ENCODE peak calls at places on chromosomes 16 and 17, in six cellular contexts. One of them, this sample, is unnamed.

GRCh38 chr16:11004957-11005610 is 60.7 kb downstream of the CLEC16A start:
- DNase-seq in HL-60: no peak
- DNase-seq in HepG2: no peak
- DNase-seq in GM12878: no peak
- DNase-seq in K562: no peak
- DNase-seq in SK-N-SH: no peak
- DNase-seq in this sample: no peak

GRCh38 chr16:88940196-88941050 is 36.6 kb downstream of the CBFA2T3 start:
- DNase-seq in HL-60: no peak
- DNase-seq in K562: no peak
- DNase-seq in SK-N-SH: peak
- DNase-seq in HepG2: no peak
- DNase-seq in GM12878: no peak
- DNase-seq in this sample: peak

GRCh38 chr17:77783991-77784820 is 174.3 kb upstream of the TNRC6C start:
- DNase-seq in SK-N-SH: no peak
- DNase-seq in GM12878: no peak
- DNase-seq in HepG2: no peak
- DNase-seq in K562: no peak
- DNase-seq in HL-60: no peak
- DNase-seq in this sample: no peak

GRCh38 chr16:85335584-85336492 is 223.6 kb upstream of the CIBAR2 start:
- DNase-seq in HepG2: no peak
- DNase-seq in K562: no peak
- DNase-seq in SK-N-SH: no peak
- DNase-seq in GM12878: no peak
- DNase-seq in HL-60: no peak
- DNase-seq in this sample: no peak

GRCh38 chr17:29357821-29358232 is 32.3 kb upstream of the TAOK1 start:
- DNase-seq in GM12878: peak
- DNase-seq in HepG2: no peak
- DNase-seq in SK-N-SH: no peak
- DNase-seq in HL-60: no peak
- DNase-seq in K562: no peak
- DNase-seq in this sample: no peak

GRCh38 chr17:9470171-9470570 is 105.4 kb downstream of the STX8 start:
- DNase-seq in HL-60: peak
- DNase-seq in GM12878: peak
- DNase-seq in SK-N-SH: no peak
- DNase-seq in HepG2: no peak
- DNase-seq in K562: no peak
- DNase-seq in this sample: no peak

GRCh38 chr17:75478508-75478907 is 22.1 kb downstream of the TMEM94 start:
- DNase-seq in HepG2: no peak
- DNase-seq in SK-N-SH: no peak
- DNase-seq in HL-60: no peak
- DNase-seq in GM12878: no peak
- DNase-seq in K562: no peak
- DNase-seq in this sample: no peak

GRCh38 chr17:74744714-74745547 is 3.5 kb upstream of the NHERF1 start:
- DNase-seq in SK-N-SH: peak
- DNase-seq in HepG2: peak
- DNase-seq in HL-60: peak
- DNase-seq in K562: peak
- DNase-seq in GM12878: no peak
- DNase-seq in this sample: peak

GRCh38 chr17:78031435-78031834 is 72.9 kb downstream of the TNRC6C start:
- DNase-seq in K562: no peak
- DNase-seq in HepG2: no peak
- DNase-seq in HL-60: no peak
- DNase-seq in SK-N-SH: no peak
- DNase-seq in GM12878: no peak
- DNase-seq in this sample: no peak

GRCh38 chr16:77657016-77657415 is 65.3 kb upstream of the NUDT7 start:
- DNase-seq in GM12878: no peak
- DNase-seq in HepG2: peak
- DNase-seq in K562: peak
- DNase-seq in SK-N-SH: no peak
- DNase-seq in HL-60: peak
- DNase-seq in this sample: no peak

GRCh38 chr17:77025781-77026180 is 115.0 kb upstream of the SEC14L1 start:
- DNase-seq in HepG2: no peak
- DNase-seq in HL-60: no peak
- DNase-seq in SK-N-SH: no peak
- DNase-seq in K562: no peak
- DNase-seq in GM12878: no peak
- DNase-seq in this sample: no peak

GRCh38 chr16:2827831-2828520 is 2.1 kb upstream of the ZG16B start:
- DNase-seq in K562: no peak
- DNase-seq in HepG2: no peak
- DNase-seq in HL-60: no peak
- DNase-seq in GM12878: no peak
- DNase-seq in SK-N-SH: no peak
- DNase-seq in this sample: no peak

GRCh38 chr17:59764292-59764741 is 56.9 kb downstream of the VMP1 start:
- DNase-seq in SK-N-SH: no peak
- DNase-seq in K562: no peak
- DNase-seq in HepG2: no peak
- DNase-seq in HL-60: no peak
- DNase-seq in GM12878: no peak
- DNase-seq in this sample: no peak

GRCh38 chr16:8673611-8674412 is 605 bp upstream of the ABAT start:
- DNase-seq in SK-N-SH: no peak
- DNase-seq in HL-60: no peak
- DNase-seq in K562: no peak
- DNase-seq in HepG2: no peak
- DNase-seq in GM12878: no peak
- DNase-seq in this sample: no peak

GRCh38 chr17:57747221-57748017 is 2.3 kb upstream of the CCDC182 start:
- DNase-seq in HepG2: peak
- DNase-seq in HL-60: peak
- DNase-seq in SK-N-SH: peak
- DNase-seq in K562: peak
- DNase-seq in GM12878: no peak
- DNase-seq in this sample: no peak

GRCh38 chr17:30332057-30332542 is 1.8 kb downstream of the TMIGD1 start:
- DNase-seq in K562: no peak
- DNase-seq in HL-60: no peak
- DNase-seq in HepG2: peak
- DNase-seq in GM12878: peak
- DNase-seq in SK-N-SH: no peak
- DNase-seq in this sample: no peak

GRCh38 chr16:82699711-82700495 is 73.1 kb downstream of the CDH13 start:
- DNase-seq in HepG2: no peak
- DNase-seq in SK-N-SH: no peak
- DNase-seq in HL-60: no peak
- DNase-seq in GM12878: no peak
- DNase-seq in K562: no peak
- DNase-seq in this sample: no peak

GRCh38 chr17:50127661-50128361 is 2.1 kb downstream of the SAMD14 start:
- DNase-seq in HL-60: peak
- DNase-seq in GM12878: no peak
- DNase-seq in SK-N-SH: no peak
- DNase-seq in HepG2: no peak
- DNase-seq in K562: no peak
- DNase-seq in this sample: no peak

GRCh38 chr17:67245694-67246397 is 850 bp upstream of the HELZ start:
- DNase-seq in HL-60: no peak
- DNase-seq in K562: peak
- DNase-seq in SK-N-SH: peak
- DNase-seq in HepG2: peak
- DNase-seq in GM12878: no peak
- DNase-seq in this sample: no peak

GRCh38 chr17:21298983-21299519 is 14.5 kb downstream of the MAP2K3 start:
- DNase-seq in HL-60: no peak
- DNase-seq in K562: no peak
- DNase-seq in GM12878: no peak
- DNase-seq in SK-N-SH: no peak
- DNase-seq in HepG2: no peak
- DNase-seq in this sample: no peak

GRCh38 chr16:68954871-68955635 is 111.7 kb downstream of the TANGO6 start:
- DNase-seq in HL-60: no peak
- DNase-seq in GM12878: no peak
- DNase-seq in HepG2: no peak
- DNase-seq in K562: no peak
- DNase-seq in SK-N-SH: peak
- DNase-seq in this sample: no peak

GRCh38 chr17:30780343-30780742 is 44.1 kb downstream of the CRLF3 start:
- DNase-seq in GM12878: peak
- DNase-seq in HL-60: no peak
- DNase-seq in SK-N-SH: no peak
- DNase-seq in HepG2: no peak
- DNase-seq in K562: no peak
- DNase-seq in this sample: no peak

GRCh38 chr17:372157-373152 is 19.8 kb upstream of the RPH3AL start:
- DNase-seq in HL-60: no peak
- DNase-seq in HepG2: no peak
- DNase-seq in GM12878: no peak
- DNase-seq in SK-N-SH: no peak
- DNase-seq in K562: no peak
- DNase-seq in this sample: no peak

GRCh38 chr17:373616-374225 is 21.1 kb upstream of the RPH3AL start:
- DNase-seq in HepG2: no peak
- DNase-seq in K562: no peak
- DNase-seq in HL-60: no peak
- DNase-seq in GM12878: no peak
- DNase-seq in SK-N-SH: no peak
- DNase-seq in this sample: no peak

GRCh38 chr17:379531-380200 is 27.1 kb upstream of the RPH3AL start:
- DNase-seq in HL-60: no peak
- DNase-seq in SK-N-SH: no peak
- DNase-seq in K562: no peak
- DNase-seq in GM12878: no peak
- DNase-seq in HepG2: no peak
- DNase-seq in this sample: no peak

GRCh38 chr17:378068-378467 is 25.5 kb upstream of the RPH3AL start:
- DNase-seq in HepG2: no peak
- DNase-seq in GM12878: no peak
- DNase-seq in HL-60: no peak
- DNase-seq in SK-N-SH: no peak
- DNase-seq in K562: no peak
- DNase-seq in this sample: no peak

GRCh38 chr17:376936-377863 is 24.6 kb upstream of the RPH3AL start:
- DNase-seq in K562: no peak
- DNase-seq in HL-60: no peak
- DNase-seq in GM12878: no peak
- DNase-seq in SK-N-SH: no peak
- DNase-seq in HepG2: no peak
- DNase-seq in this sample: no peak
- TF ChIP-seq GABPA in K562: no peak
- TF ChIP-seq GABPA in HL-60: no peak
- TF ChIP-seq GABPA in GM12878: no peak
- TF ChIP-seq GABPA in SK-N-SH: no peak
- TF ChIP-seq GABPA in HepG2: no peak
- TF ChIP-seq GABPA in this sample: no peak

GRCh38 chr16:30680326-30680725 is 18.6 kb upstream of the SRCAP start:
- DNase-seq in K562: no peak
- DNase-seq in HL-60: no peak
- DNase-seq in SK-N-SH: no peak
- DNase-seq in GM12878: no peak
- DNase-seq in HepG2: no peak
- DNase-seq in this sample: no peak

GRCh38 chr16:30678586-30678970 is 20.3 kb downstream of the FBRS start:
- DNase-seq in SK-N-SH: no peak
- DNase-seq in HL-60: no peak
- DNase-seq in HepG2: no peak
- DNase-seq in K562: no peak
- DNase-seq in GM12878: no peak
- DNase-seq in this sample: no peak

GRCh38 chr16:30675133-30675532 is 16.9 kb downstream of the FBRS start:
- DNase-seq in HepG2: no peak
- DNase-seq in HL-60: no peak
- DNase-seq in GM12878: no peak
- DNase-seq in SK-N-SH: no peak
- DNase-seq in K562: no peak
- DNase-seq in this sample: no peak

GRCh38 chr16:30677931-30678585 is 19.8 kb downstream of the FBRS start:
- DNase-seq in SK-N-SH: no peak
- DNase-seq in HL-60: no peak
- DNase-seq in HepG2: peak
- DNase-seq in K562: no peak
- DNase-seq in GM12878: no peak
- DNase-seq in this sample: peak
- TF ChIP-seq GABPA in SK-N-SH: no peak
- TF ChIP-seq GABPA in HL-60: no peak
- TF ChIP-seq GABPA in HepG2: no peak
- TF ChIP-seq GABPA in K562: no peak
- TF ChIP-seq GABPA in GM12878: no peak
- TF ChIP-seq GABPA in this sample: no peak

GRCh38 chr17:51651513-51652298 is 391.4 kb downstream of the UTP18 start:
- DNase-seq in HepG2: no peak
- DNase-seq in K562: no peak
- DNase-seq in HL-60: no peak
- DNase-seq in SK-N-SH: no peak
- DNase-seq in GM12878: no peak
- DNase-seq in this sample: no peak

GRCh38 chr17:51657224-51657623 is 396.9 kb downstream of the UTP18 start:
- DNase-seq in HepG2: no peak
- DNase-seq in SK-N-SH: no peak
- DNase-seq in HL-60: no peak
- DNase-seq in K562: no peak
- DNase-seq in GM12878: no peak
- DNase-seq in this sample: no peak

GRCh38 chr17:51652529-51652928 is 392.2 kb downstream of the UTP18 start:
- DNase-seq in SK-N-SH: no peak
- DNase-seq in HepG2: no peak
- DNase-seq in K562: no peak
- DNase-seq in GM12878: no peak
- DNase-seq in HL-60: no peak
- DNase-seq in this sample: no peak

GRCh38 chr17:51650772-51651171 is 390.4 kb downstream of the UTP18 start:
- DNase-seq in K562: no peak
- DNase-seq in GM12878: no peak
- DNase-seq in HepG2: no peak
- DNase-seq in SK-N-SH: no peak
- DNase-seq in HL-60: no peak
- DNase-seq in this sample: no peak

DNA sequence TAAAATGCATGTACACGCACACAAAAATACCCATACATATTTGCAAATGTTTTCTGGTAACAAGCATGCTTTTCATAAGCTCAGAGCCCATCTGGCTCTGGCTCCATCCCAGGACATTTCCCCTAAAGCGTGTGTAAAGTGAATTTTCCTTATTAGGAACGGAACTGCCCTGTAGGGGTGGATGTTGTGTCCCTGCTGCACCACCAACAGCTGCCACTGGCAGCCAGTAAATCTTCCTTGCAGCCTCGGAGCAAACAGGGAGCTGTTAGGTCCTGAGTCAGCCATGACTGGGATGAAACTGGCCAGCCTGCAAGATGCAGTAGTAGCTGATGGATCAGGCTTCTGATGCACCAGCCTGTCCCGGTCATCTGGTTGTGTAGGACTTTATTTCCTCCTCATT is 393.6 kb downstream of the UTP18 start:
- DNase-seq in K562: no peak
- DNase-seq in HL-60: no peak
- DNase-seq in HepG2: no peak
- DNase-seq in GM12878: no peak
- DNase-seq in SK-N-SH: peak
- DNase-seq in this sample: no peak
- TF ChIP-seq GABPA in K562: no peak
- TF ChIP-seq GABPA in HL-60: no peak
- TF ChIP-seq GABPA in HepG2: no peak
- TF ChIP-seq GABPA in GM12878: no peak
- TF ChIP-seq GABPA in SK-N-SH: no peak
- TF ChIP-seq GABPA in this sample: no peak

GRCh38 chr17:27965224-27965623 is 72.1 kb upstream of the LYRM9 start:
- DNase-seq in GM12878: no peak
- DNase-seq in HL-60: no peak
- DNase-seq in K562: no peak
- DNase-seq in SK-N-SH: no peak
- DNase-seq in HepG2: no peak
- DNase-seq in this sample: no peak
- TF ChIP-seq GABPA in GM12878: no peak
- TF ChIP-seq GABPA in HL-60: no peak
- TF ChIP-seq GABPA in K562: no peak
- TF ChIP-seq GABPA in SK-N-SH: no peak
- TF ChIP-seq GABPA in HepG2: no peak
- TF ChIP-seq GABPA in this sample: no peak